ENCODE peak calls at places on chromosomes 5 and 9, in eight cellular contexts. K is mucosa of descending colon; E is body of pancreas; X is PC-3; C is activated B cell treated with CpG ODN at 0.5 μM for 24 hours; U is IMR-90; H is RWPE2; O is activated CD8-positive, alpha-beta T cell treated with anti-CD3 and anti-CD28 coated beads for 36 hours. A is an unnamed sample.

GRCh38 chr9:36780186-36780585 is 207.5 kb downstream of the MELK start:
- ATAC-seq in U (no peak), H (no peak), K (no peak), C (no peak), X (no peak), E (no peak), O (no peak), A (no peak)

GRCh38 chr5:26323794-26324193 is 714.6 kb downstream of the CDH9 start:
- ATAC-seq in U (no peak), K (no peak), X (no peak), O (no peak), H (no peak), E (no peak), C (no peak), A (no peak)

GRCh38 chr5:73242741-73243140 is 69.7 kb downstream of the TMEM174 start:
- ATAC-seq in E (no peak), U (no peak), X (no peak), K (no peak), H (peak), O (no peak), C (no peak), A (no peak)

GRCh38 chr9:93949694-93950449 is 5.3 kb downstream of the BARX1 start:
- ATAC-seq in H (peak), K (no peak), U (no peak), O (no peak), E (no peak), C (no peak), X (no peak), A (no peak)

GRCh38 chr9:69965416-69966145 is 78.1 kb upstream of the MAMDC2 start:
- ATAC-seq in E (no peak), X (no peak), O (no peak), C (no peak), K (no peak), U (peak), H (no peak), A (peak)

GRCh38 chr9:117696141-117696540 is 8.1 kb upstream of the TLR4 start:
- ATAC-seq in U (no peak), X (no peak), C (no peak), H (peak), K (no peak), O (no peak), E (no peak), A (no peak)

GRCh38 chr9:134327671-134328231 is 1.5 kb downstream of the RXRA start:
- ATAC-seq in E (no peak), C (no peak), X (no peak), K (peak), H (no peak), U (no peak), O (no peak), A (no peak)

GRCh38 chr5:81533629-81534480 is 139.9 kb upstream of the ACOT12 start:
- ATAC-seq in E (peak), X (no peak), U (no peak), H (no peak), K (no peak), O (no peak), C (no peak), A (no peak)

GRCh38 chr5:129271309-129271708 is 176.8 kb downstream of the ISOC1 start:
- ATAC-seq in O (no peak), X (peak), K (no peak), H (peak), E (no peak), U (no peak), C (no peak), A (no peak)

GRCh38 chr9:91589101-91589553 is 165.5 kb upstream of the NFIL3 start:
- ATAC-seq in C (no peak), X (no peak), E (peak), H (no peak), K (no peak), O (no peak), U (peak), A (no peak)

GRCh38 chr9:91055845-91056244 is 254.2 kb downstream of the SYK start:
- ATAC-seq in X (no peak), H (no peak), O (no peak), E (no peak), C (no peak), U (no peak), K (no peak), A (no peak)

GRCh38 chr5:159217236-159217635 is 7.9 kb upstream of the RNF145 start:
- ATAC-seq in O (peak), H (no peak), E (no peak), U (no peak), C (no peak), X (no peak), K (no peak), A (no peak)

GRCh38 chr9:137070906-137071275 is 534 bp upstream of the SAPCD2 start:
- ATAC-seq in O (no peak), K (peak), C (no peak), X (peak), U (no peak), H (peak), E (peak), A (peak)

GRCh38 chr5:102682102-102682647 is 72.9 kb upstream of the PAM start:
- ATAC-seq in E (no peak), H (no peak), C (no peak), K (no peak), X (peak), U (peak), O (no peak), A (no peak)

GRCh38 chr5:97163360-97163764 is 19.7 kb downstream of the RIOK2 start:
- ATAC-seq in K (no peak), H (no peak), C (no peak), E (no peak), X (no peak), O (no peak), U (peak), A (no peak)

GRCh38 chr5:43412151-43412550 is at the start of gene CCL28:
- ATAC-seq in O (no peak), C (no peak), U (no peak), K (peak), X (no peak), H (no peak), E (no peak), A (no peak)

GRCh38 chr9:18741880-18742279 is 267.9 kb downstream of the ADAMTSL1 start:
- ATAC-seq in O (no peak), E (no peak), X (no peak), K (no peak), U (no peak), C (no peak), H (no peak), A (no peak)

GRCh38 chr9:87732756-87733155 is 6.8 kb downstream of the CTSL start:
- ATAC-seq in U (no peak), C (no peak), X (no peak), K (no peak), E (no peak), H (no peak), O (no peak), A (no peak)

GRCh38 chr5:115841382-115842088 is at the start of the genes AP3S1 and ATG12:
- ATAC-seq in E (peak), O (peak), K (peak), C (peak), X (peak), U (peak), H (peak), A (peak)

GRCh38 chr5:51380603-51381207 is 2.5 kb upstream of the ISL1 start:
- ATAC-seq in H (no peak), C (no peak), O (no peak), X (no peak), U (no peak), E (no peak), K (no peak), A (no peak)

GRCh38 chr5:53109041-53109435 is 519 bp downstream of the MOCS2 start:
- ATAC-seq in H (peak), U (no peak), X (peak), O (peak), C (peak), E (peak), K (peak), A (no peak)

GRCh38 chr5:98454904-98455303 is 318.6 kb upstream of the RGMB start:
- ATAC-seq in C (no peak), O (no peak), X (peak), U (peak), K (peak), E (no peak), H (peak), A (peak)

GRCh38 chr5:134110382-134110781 is 4.1 kb upstream of the TCF7 start:
- ATAC-seq in X (no peak), E (no peak), K (no peak), O (peak), C (no peak), H (peak), U (no peak), A (no peak)

GRCh38 chr5:122940890-122941289 is 95.5 kb downstream of the SNX24 start:
- ATAC-seq in K (no peak), U (no peak), O (no peak), X (no peak), E (no peak), C (no peak), H (no peak), A (no peak)

GRCh38 chr9:128244443-128245226 is 31.2 kb downstream of the GOLGA2 start:
- ATAC-seq in C (peak), U (peak), O (no peak), H (peak), K (peak), X (no peak), E (peak), A (peak)

GRCh38 chr9:84230355-84231136 is 110.0 kb downstream of the SLC28A3 start:
- ATAC-seq in C (no peak), H (no peak), E (peak), K (peak), O (no peak), X (no peak), U (peak), A (no peak)

GRCh38 chr9:133729646-133730281 is 8.4 kb downstream of the SARDH start:
- ATAC-seq in O (no peak), X (no peak), E (no peak), K (no peak), C (no peak), U (no peak), H (no peak), A (no peak)

GRCh38 chr5:173329370-173330150 is 1.3 kb upstream of the STC2 start:
- ATAC-seq in E (peak), C (no peak), O (peak), K (peak), U (peak), X (peak), H (peak), A (no peak)

GRCh38 chr5:135476615-135477493 is 24.7 kb upstream of the TIFAB start:
- ATAC-seq in K (no peak), E (no peak), C (no peak), U (no peak), X (no peak), O (no peak), H (no peak), A (no peak)

GRCh38 chr9:14511452-14511851 is 181.8 kb downstream of the ZDHHC21 start:
- ATAC-seq in K (no peak), H (peak), X (no peak), E (no peak), C (no peak), O (peak), U (no peak), A (no peak)

GRCh38 chr5:67799732-67800234 is 415.8 kb upstream of the PIK3R1 start:
- ATAC-seq in K (peak), U (no peak), X (no peak), H (no peak), E (peak), O (no peak), C (no peak), A (peak)

GRCh38 chr9:100379862-100380261 is 27.1 kb upstream of the TEX10 start:
- ATAC-seq in X (peak), E (no peak), K (no peak), H (peak), U (peak), C (no peak), O (no peak), A (no peak)

GRCh38 chr5:14510156-14510734 is 71.3 kb upstream of the OTULINL start:
- ATAC-seq in K (no peak), O (no peak), H (no peak), E (no peak), C (no peak), U (no peak), X (no peak), A (no peak)
- TF ChIP-seq CTCF in K (no peak), O (no peak), H (no peak), E (no peak), C (no peak), U (no peak), X (no peak), A (no peak)

GRCh38 chr9:112112941-112113399 is 62.1 kb downstream of the SUSD1 start:
- ATAC-seq in U (peak), E (peak), O (no peak), H (peak), X (peak), C (peak), K (peak), A (no peak)
- TF ChIP-seq CTCF in U (peak), E (peak), O (peak), H (peak), X (peak), C (no peak), K (no peak), A (no peak)

GRCh38 chr5:147344861-147345260 is 110.0 kb downstream of the STK32A start:
- ATAC-seq in K (no peak), C (no peak), U (no peak), E (no peak), O (no peak), X (no peak), H (no peak), A (no peak)

GRCh38 chr5:147341382-147341781 is 106.6 kb downstream of the STK32A start:
- ATAC-seq in H (no peak), C (no peak), U (no peak), E (no peak), K (no peak), O (no peak), X (no peak), A (no peak)

GRCh38 chr5:147336871-147337270 is 102.0 kb downstream of the STK32A start:
- ATAC-seq in C (no peak), U (no peak), X (no peak), E (no peak), O (no peak), H (no peak), K (no peak), A (no peak)

DNA sequence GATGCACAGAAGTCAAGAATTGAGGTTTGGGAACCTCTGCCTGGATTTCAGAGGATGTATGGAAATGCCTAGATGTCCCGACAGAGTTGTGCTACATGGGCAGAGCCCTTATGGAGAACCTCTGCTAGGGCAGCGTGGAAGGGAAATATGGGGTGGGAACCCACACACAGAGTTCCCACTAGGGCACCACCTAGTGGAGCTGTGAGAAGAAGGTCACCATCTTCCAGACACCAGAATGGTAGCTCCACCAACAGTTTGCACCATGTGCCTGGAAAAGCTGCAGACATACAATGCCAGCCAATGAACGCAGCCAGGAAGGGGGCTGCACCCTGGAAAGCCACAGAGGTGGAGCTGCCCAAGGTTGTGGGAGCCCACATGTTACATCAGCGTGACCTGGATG is 104.5 kb downstream of the STK32A start:
- ATAC-seq in H (no peak), U (no peak), K (no peak), O (no peak), E (no peak), X (no peak), C (no peak), A (no peak)
- TF ChIP-seq CTCF in H (no peak), U (no peak), K (no peak), O (no peak), E (no peak), X (peak), C (no peak), A (no peak)

DNA sequence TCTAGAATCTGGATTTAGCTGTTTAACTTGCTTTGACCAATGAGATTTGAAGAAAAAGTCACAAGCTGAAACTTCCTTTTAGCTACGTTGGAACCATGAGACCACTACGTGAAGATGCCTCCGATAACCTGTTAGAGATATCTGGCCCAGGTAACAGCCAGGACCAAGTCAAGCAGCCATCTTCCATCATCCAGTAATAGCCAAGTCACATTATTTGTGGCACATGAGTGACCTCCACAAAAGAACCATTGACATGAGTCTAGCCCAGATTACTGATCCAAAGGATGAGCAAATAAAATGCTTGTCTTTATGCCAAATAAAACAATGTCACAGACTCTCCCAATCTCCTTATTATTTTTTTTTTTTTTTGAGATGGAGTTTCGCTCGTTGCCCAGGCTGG is 1.6 kb downstream of the DEPDC1B start:
- ATAC-seq in H (no peak), X (no peak), O (no peak), C (no peak), E (no peak), K (no peak), U (no peak), A (no peak)
- TF ChIP-seq CTCF in H (no peak), X (no peak), O (no peak), C (no peak), E (no peak), K (no peak), U (no peak), A (no peak)

DNA sequence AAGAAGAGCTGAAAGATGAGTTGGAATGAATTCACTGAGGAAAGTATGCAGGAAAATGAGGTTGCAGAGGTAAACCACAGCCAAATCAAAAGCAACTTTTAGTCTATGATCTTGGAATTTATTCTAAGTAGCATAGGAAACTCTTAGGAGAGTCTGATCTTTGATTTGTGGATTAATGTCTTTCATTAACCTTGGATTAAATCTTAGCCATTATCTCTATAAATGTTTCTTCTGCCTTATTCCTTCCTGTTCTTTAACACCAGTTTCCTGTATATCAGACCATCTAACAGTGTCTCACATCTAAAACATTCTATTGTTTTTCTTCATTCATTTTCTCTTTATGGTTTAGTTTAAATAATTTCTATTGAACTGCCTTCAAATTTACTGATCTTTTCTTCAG is 187.2 kb upstream of the ANKRD55 start:
- ATAC-seq in O (no peak), U (no peak), C (no peak), X (no peak), H (no peak), E (no peak), K (no peak), A (no peak)
- TF ChIP-seq CTCF in O (no peak), U (no peak), C (no peak), X (no peak), H (no peak), E (no peak), K (no peak), A (no peak)